ENCODE peak calls at places on chromosomes 2 and 18, in seven cellular contexts. X is neural progenitor cell, F is LNCaP clone FGC, S is kidney, T is sigmoid colon, M is MM.1S, W is transverse colon. L is an unnamed sample.

GRCh38 chr18:39840406-39840805 is 2114.6 kb upstream of the PIK3C3 start:
- DNase-seq in F (no peak), X (no peak), S (no peak), M (no peak), W (no peak), T (no peak), L (no peak)

GRCh38 chr2:176614930-176615329 is 345.7 kb downstream of the MTX2 start:
- DNase-seq in X (no peak), M (no peak), T (no peak), S (no peak), F (no peak), W (no peak), L (no peak)

GRCh38 chr2:86622878-86623548 is 652 bp downstream of the RNF103 start:
- DNase-seq in T (peak; percentile 74), M (peak; percentile 72), W (peak; percentile 66), X (no peak), S (peak; percentile 88), F (no peak), L (peak; percentile 93)

GRCh38 chr2:127423476-127423840 is 5.2 kb downstream of the PROC start:
- DNase-seq in X (no peak), F (no peak), M (no peak), T (no peak), W (peak; percentile 68), S (no peak), L (no peak)

GRCh38 chr2:207513577-207514257 is 16.0 kb upstream of the CREB1 start:
- DNase-seq in F (no peak), X (no peak), M (no peak), S (no peak), W (no peak), T (no peak), L (no peak)

GRCh38 chr18:31101148-31102019 is 837 bp downstream of the DSC2 start:
- DNase-seq in W (peak; percentile 73), T (peak; percentile 80), X (peak; percentile 85), F (peak; percentile 28), M (no peak), S (peak; percentile 89), L (peak; percentile 91)

GRCh38 chr2:240426797-240427721 is 8.4 kb upstream of the GPC1 start:
- DNase-seq in W (no peak), X (no peak), M (peak; percentile 55), S (peak; percentile 62), T (peak; percentile 45), F (no peak), L (peak; percentile 63)

GRCh38 chr2:234593636-234594035 is 96.8 kb upstream of the ARL4C start:
- DNase-seq in X (no peak), S (no peak), W (no peak), M (no peak), T (no peak), F (no peak), L (no peak)

GRCh38 chr2:218804817-218805216 is 22.9 kb downstream of the CYP27A1 start:
- DNase-seq in W (no peak), T (no peak), S (no peak), X (no peak), M (no peak), F (no peak), L (no peak)

GRCh38 chr2:200258881-200259576 is 47.5 kb upstream of the SPATS2L start:
- DNase-seq in X (no peak), F (no peak), S (no peak), M (no peak), T (no peak), W (no peak), L (no peak)

GRCh38 chr2:205511221-205511620 is 171.1 kb upstream of the NRP2 start:
- DNase-seq in S (no peak), T (no peak), X (no peak), W (no peak), F (no peak), M (no peak), L (no peak)

GRCh38 chr18:45355944-45356520 is 259.2 kb upstream of the SLC14A2 start:
- DNase-seq in W (no peak), M (no peak), X (no peak), S (no peak), F (no peak), T (no peak), L (no peak)

GRCh38 chr2:147051248-147051647 is 793.6 kb upstream of the ACVR2A start:
- DNase-seq in M (no peak), X (no peak), S (no peak), W (no peak), T (no peak), F (no peak), L (no peak)

GRCh38 chr18:12791631-12792030 is 88.8 kb downstream of the PSMG2 start:
- DNase-seq in M (no peak), T (no peak), X (no peak), W (no peak), S (no peak), F (no peak), L (no peak)

GRCh38 chr2:37349376-37349775 is 4.9 kb downstream of the QPCT start:
- DNase-seq in X (peak; percentile 21), S (no peak), F (no peak), W (no peak), M (peak; percentile 92), T (no peak), L (no peak)

GRCh38 chr18:6960656-6961055 is 156.9 kb downstream of the LAMA1 start:
- DNase-seq in S (no peak), F (no peak), X (no peak), M (no peak), T (no peak), W (no peak), L (no peak)

GRCh38 chr2:205496777-205497176 is 185.5 kb upstream of the NRP2 start:
- DNase-seq in M (no peak), W (no peak), S (no peak), F (no peak), T (no peak), X (no peak), L (no peak)

GRCh38 chr2:239535413-239535790 is 134.6 kb upstream of the HDAC4 start:
- DNase-seq in M (no peak), T (peak; percentile 38), F (no peak), S (no peak), W (no peak), X (no peak), L (peak; percentile 48)

GRCh38 chr2:226797289-226797988 is 2.2 kb downstream of the IRS1 start:
- DNase-seq in M (no peak), F (no peak), T (peak; percentile 87), W (peak; percentile 40), S (peak; percentile 78), X (no peak), L (peak; percentile 80)

GRCh38 chr2:147845608-147846002 is 776 bp downstream of the ACVR2A start:
- DNase-seq in S (no peak), T (no peak), X (no peak), W (no peak), F (no peak), M (no peak), L (no peak)

GRCh38 chr2:71504611-71505010 is 51.2 kb downstream of the DYSF start:
- DNase-seq in S (no peak), X (no peak), M (no peak), W (no peak), F (no peak), T (peak; percentile 40), L (peak; percentile 47)

GRCh38 chr2:38528008-38528442 is 74.7 kb downstream of the HNRNPLL start:
- DNase-seq in T (no peak), X (peak; percentile 78), M (no peak), F (no peak), W (no peak), S (no peak), L (peak; percentile 76)

GRCh38 chr2:127580167-127581049 is 44.9 kb downstream of the MYO7B start:
- DNase-seq in T (no peak), F (no peak), M (no peak), W (no peak), S (no peak), X (no peak), L (peak; percentile 60)

GRCh38 chr2:195695002-195695631 is 38.1 kb downstream of the SLC39A10 start:
- DNase-seq in M (no peak), T (no peak), F (no peak), X (no peak), S (no peak), W (no peak), L (no peak)

GRCh38 chr2:174574657-174575056 is 22.9 kb downstream of the WIPF1 start:
- DNase-seq in M (no peak), W (no peak), T (peak; percentile 79), X (no peak), S (no peak), F (peak; percentile 40), L (no peak)

GRCh38 chr2:174581543-174581942 is 16.1 kb downstream of the WIPF1 start:
- DNase-seq in W (no peak), X (no peak), S (no peak), F (no peak), T (no peak), M (no peak), L (no peak)

GRCh38 chr2:174580951-174581350 is 16.7 kb downstream of the WIPF1 start:
- DNase-seq in S (no peak), X (no peak), M (no peak), T (no peak), F (no peak), W (no peak), L (no peak)

GRCh38 chr2:174575124-174575776 is 22.4 kb downstream of the WIPF1 start:
- DNase-seq in X (no peak), M (no peak), T (no peak), S (no peak), W (no peak), F (no peak), L (no peak)

GRCh38 chr2:174577967-174578589 is 19.5 kb downstream of the WIPF1 start:
- DNase-seq in X (peak; percentile 38), M (peak; percentile 61), F (no peak), W (no peak), S (no peak), T (no peak), L (no peak)
- TF ChIP-seq CTCF in X (peak; percentile 51), M (peak; percentile 66), F (peak; percentile 29), W (peak; percentile 15), S (peak; percentile 37), T (no peak), L (peak; percentile 62)

GRCh38 chr2:62302763-62303435 is 107.0 kb downstream of the B3GNT2 start:
- DNase-seq in W (no peak), M (no peak), X (no peak), S (no peak), F (no peak), T (no peak), L (peak; percentile 79)
- TF ChIP-seq CTCF in W (no peak), M (no peak), X (no peak), S (no peak), F (no peak), T (no peak), L (no peak)

DNA sequence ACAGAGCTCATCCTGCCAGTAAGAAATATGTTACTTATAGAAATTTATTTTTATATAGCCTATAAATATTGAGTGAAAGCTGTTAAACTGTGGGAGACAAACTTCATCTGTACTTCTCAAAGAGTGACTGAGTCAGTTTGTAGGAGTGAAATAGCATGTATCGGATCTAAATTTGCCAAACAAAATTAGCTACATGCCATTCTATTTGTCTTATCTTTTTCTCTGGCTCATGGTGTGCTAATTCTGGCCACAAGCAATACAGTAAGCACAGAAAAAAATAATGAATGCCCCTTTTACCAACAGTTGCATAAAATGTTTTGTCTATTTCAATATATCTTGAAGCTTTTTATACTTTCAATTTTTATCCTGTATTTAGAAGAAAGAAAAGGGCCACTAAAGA is 12.5 kb downstream of the ERBB4 start:
- DNase-seq in T (no peak), S (no peak), W (no peak), X (no peak), M (no peak), F (no peak), L (no peak)
- TF ChIP-seq CTCF in T (no peak), S (no peak), W (no peak), X (no peak), M (no peak), F (no peak), L (no peak)

GRCh38 chr2:62913311-62913710 is 137.3 kb upstream of the OTX1 start:
- DNase-seq in S (no peak), F (no peak), W (no peak), M (no peak), T (no peak), X (no peak), L (no peak)
- TF ChIP-seq CTCF in S (no peak), F (no peak), W (no peak), M (no peak), T (no peak), X (no peak), L (no peak)